ENCODE peak calls at places on chromosomes 7 and 10, in five cellular contexts. D, O, N, P and L are unnamed samples.

GRCh38 chr10:128147669-128148068 is 21.4 kb upstream of the MKI67 start:
- DNase-seq in D (no peak), P (no peak), N (peak), O (no peak), L (no peak)

GRCh38 chr7:100863406-100863950 is 3.7 kb upstream of the TRIP6 start:
- DNase-seq in P (no peak), N (no peak), O (no peak), D (no peak), L (no peak)

GRCh38 chr10:15106352-15107013 is 9.3 kb downstream of the RPP38 start:
- DNase-seq in N (peak), D (peak), P (peak), O (no peak), L (peak)

GRCh38 chr7:68573271-68574000 is 1024.8 kb upstream of the AUTS2 start:
- DNase-seq in D (no peak), P (no peak), O (no peak), N (no peak), L (no peak)

GRCh38 chr7:21568762-21569161 is 25.9 kb downstream of the DNAH11 start:
- DNase-seq in O (no peak), D (no peak), N (peak), P (no peak), L (no peak)

GRCh38 chr7:87878208-87878735 is 2.0 kb downstream of the DBF4 start:
- DNase-seq in P (no peak), O (no peak), N (peak), D (no peak), L (no peak)

GRCh38 chr10:43420369-43421200 is 11.6 kb upstream of the HNRNPF start:
- DNase-seq in N (peak), D (peak), P (peak), O (peak), L (peak)

GRCh38 chr7:141320287-141320686 is 230.9 kb upstream of the AGK start:
- DNase-seq in P (no peak), D (no peak), O (no peak), N (no peak), L (no peak)

GRCh38 chr10:76902949-76903348 is 734.7 kb downstream of the KCNMA1 start:
- DNase-seq in D (peak), O (no peak), P (peak), N (peak), L (peak)

GRCh38 chr7:92763636-92764423 is 72.5 kb downstream of the CDK6 start:
- DNase-seq in O (no peak), N (peak), D (no peak), P (no peak), L (no peak)

GRCh38 chr7:19585761-19586160 is 123.1 kb downstream of the POLR1F start:
- DNase-seq in P (no peak), N (peak), D (no peak), O (no peak), L (no peak)

GRCh38 chr10:78199759-78200158 is 166.1 kb downstream of the RPS24 start:
- DNase-seq in D (no peak), N (no peak), O (no peak), P (no peak), L (no peak)

GRCh38 chr10:30865141-30865926 is 166.3 kb downstream of the ZNF438 start:
- DNase-seq in P (no peak), O (no peak), D (no peak), N (peak), L (no peak)

GRCh38 chr7:17623546-17624185 is 316.6 kb downstream of the SNX13 start:
- DNase-seq in N (peak), O (no peak), P (no peak), D (no peak), L (no peak)

GRCh38 chr10:73287441-73287840 is 35.0 kb upstream of the MRPS16 start:
- DNase-seq in O (no peak), P (no peak), N (no peak), D (no peak), L (no peak)

GRCh38 chr7:2355079-2356008 is 717 bp downstream of the EIF3B start:
- DNase-seq in P (no peak), O (no peak), D (peak), N (no peak), L (peak)

GRCh38 chr7:56375173-56375572 is 259.0 kb upstream of the NUPR2 start:
- DNase-seq in P (no peak), D (no peak), N (no peak), O (no peak), L (no peak)

GRCh38 chr7:122339145-122339904 is 34.8 kb upstream of the FEZF1 start:
- DNase-seq in D (no peak), N (no peak), P (no peak), O (no peak), L (no peak)

GRCh38 chr10:88064608-88065383 is 201.4 kb downstream of the PTEN start:
- DNase-seq in D (no peak), O (peak), P (no peak), N (peak), L (no peak)

GRCh38 chr7:5596046-5596895 is 172.6 kb upstream of the TNRC18 start:
- DNase-seq in N (peak), O (peak), D (no peak), P (peak), L (peak)

GRCh38 chr10:93851169-93851568 is 42.6 kb upstream of the SLC35G1 start:
- DNase-seq in N (no peak), P (no peak), D (no peak), O (no peak), L (no peak)

GRCh38 chr7:92297736-92298135 is 52.0 kb downstream of the ANKIB1 start:
- DNase-seq in P (no peak), N (no peak), O (no peak), D (no peak), L (no peak)

GRCh38 chr10:65620404-65621048 is 1305.3 kb upstream of the LRRTM3 start:
- DNase-seq in N (no peak), P (no peak), O (no peak), D (no peak), L (no peak)

GRCh38 chr7:130935564-130936157 is 201.7 kb upstream of the KLF14 start:
- DNase-seq in P (no peak), D (no peak), O (no peak), N (no peak), L (no peak)

GRCh38 chr7:104450861-104451260 is 122.5 kb downstream of the LHFPL3 start:
- DNase-seq in D (no peak), O (no peak), N (no peak), P (no peak), L (no peak)